ENCODE peak calls at places on chromosome 1, in five cellular contexts. Y is SW480; E is fibroblast of pulmonary artery; W is BE2C; U is activated T-cell treated with anti-CD3 and anti-CD28 coated beads, Interleukin-2, amount 50 U/mL, for 48 hours. K is an unnamed sample.

GRCh38 chr1:1200876-1201810 is 5.2 kb downstream of the TNFRSF18 start:
- DNase-seq in Y (peak), E (peak), W (peak), U (peak), K (peak)

GRCh38 chr1:81670286-81670685 is 130.4 kb upstream of the ADGRL2 start:
- DNase-seq in E (peak), Y (no peak), U (no peak), W (peak), K (no peak)

GRCh38 chr1:223175633-223176032 is 32.6 kb upstream of the TLR5 start:
- DNase-seq in U (no peak), E (no peak), Y (no peak), W (no peak), K (no peak)

GRCh38 chr1:167105150-167105840 is 11.4 kb downstream of the STYXL2 start:
- DNase-seq in U (no peak), E (no peak), W (no peak), Y (peak), K (no peak)

GRCh38 chr1:28915036-28915895 is 897 bp downstream of the EPB41 start:
- DNase-seq in Y (peak), W (peak), U (peak), E (peak), K (peak)

GRCh38 chr1:159881930-159882839 is 17.8 kb downstream of the CFAP45 start:
- DNase-seq in W (peak), U (no peak), E (peak), Y (peak), K (peak)

GRCh38 chr1:87134625-87135024 is 194.1 kb upstream of the LMO4 start:
- DNase-seq in W (no peak), U (no peak), Y (no peak), E (no peak), K (no peak)

GRCh38 chr1:179079113-179079761 is 2.6 kb upstream of the TOR3A start:
- DNase-seq in E (peak), Y (peak), U (peak), W (peak), K (peak)

GRCh38 chr1:228860911-228861829 is 125.9 kb downstream of the RHOU start:
- DNase-seq in W (no peak), E (peak), Y (peak), U (no peak), K (no peak)

GRCh38 chr1:219924348-219924747 is 4.0 kb downstream of the SLC30A10 start:
- DNase-seq in Y (no peak), W (no peak), U (no peak), E (no peak), K (no peak)

GRCh38 chr1:17892851-17893250 is 137.7 kb downstream of the ACTL8 start:
- DNase-seq in Y (no peak), E (no peak), U (no peak), W (no peak), K (no peak)

GRCh38 chr1:206505702-206506375 is 1.5 kb upstream of the RASSF5 start:
- DNase-seq in E (peak), U (no peak), Y (no peak), W (no peak), K (no peak)

GRCh38 chr1:55826413-55827080 is 611.4 kb upstream of the USP24 start:
- DNase-seq in E (no peak), Y (no peak), W (no peak), U (no peak), K (no peak)

GRCh38 chr1:155485945-155486344 is 76.7 kb downstream of the ASH1L start:
- DNase-seq in W (no peak), E (no peak), U (no peak), Y (no peak), K (no peak)

GRCh38 chr1:178344513-178345077 is 152.2 kb downstream of the CLEC20A start:
- DNase-seq in W (no peak), Y (peak), E (peak), U (no peak), K (no peak)

GRCh38 chr1:24501371-24502167 is 1.1 kb upstream of the RCAN3 start:
- DNase-seq in Y (peak), E (no peak), W (no peak), U (peak), K (no peak)

GRCh38 chr1:154329551-154330131 is 4.3 kb downstream of the ATP8B2 start:
- DNase-seq in E (no peak), U (peak), Y (no peak), W (peak), K (no peak)

GRCh38 chr1:246008256-246008901 is 498.7 kb downstream of the SMYD3 start:
- DNase-seq in E (no peak), Y (no peak), W (no peak), U (no peak), K (no peak)

GRCh38 chr1:69511426-69512192 is 56.1 kb upstream of the LRRC7 start:
- DNase-seq in U (no peak), W (no peak), E (no peak), Y (no peak), K (no peak)

GRCh38 chr1:59738152-59738551 is 76.6 kb upstream of the HOOK1 start:
- DNase-seq in E (no peak), U (no peak), Y (no peak), W (no peak), K (no peak)

GRCh38 chr1:174160109-174160473 is 771 bp downstream of the RABGAP1L start:
- DNase-seq in Y (peak), U (no peak), E (peak), W (peak), K (peak)

GRCh38 chr1:101302831-101303511 is 66.2 kb downstream of the S1PR1 start:
- DNase-seq in U (no peak), W (no peak), E (peak), Y (no peak), K (no peak)

GRCh38 chr1:12515234-12515633 is 102.8 kb downstream of the DHRS3 start:
- DNase-seq in W (no peak), Y (no peak), E (no peak), U (no peak), K (no peak)

K was measured in WERI-Rb-1.